ENCODE peak calls at places on chromosomes 2 and 18, in five cellular contexts. One of them, this sample, is unnamed.

GRCh38 chr2:84908948-84909713 is 3.7 kb downstream of the TMSB10 start:
- DNase-seq in HFFc6: no peak
- DNase-seq in tibial artery: no peak
- DNase-seq in cardiac fibroblast: no peak
- DNase-seq in NCI-H1105: no peak
- DNase-seq in this sample: no peak

GRCh38 chr2:96111257-96111640 is 5.1 kb downstream of the ADRA2B start:
- DNase-seq in tibial artery: peak
- DNase-seq in NCI-H1105: no peak
- DNase-seq in cardiac fibroblast: no peak
- DNase-seq in HFFc6: no peak
- DNase-seq in this sample: no peak

GRCh38 chr2:85537600-85538506 is 1.1 kb upstream of the MAT2A start:
- DNase-seq in tibial artery: peak
- DNase-seq in cardiac fibroblast: peak
- DNase-seq in HFFc6: no peak
- DNase-seq in NCI-H1105: peak
- DNase-seq in this sample: peak

GRCh38 chr18:46378864-46379207 is 274.7 kb downstream of the HAUS1 start:
- DNase-seq in tibial artery: no peak
- DNase-seq in cardiac fibroblast: no peak
- DNase-seq in HFFc6: no peak
- DNase-seq in NCI-H1105: no peak
- DNase-seq in this sample: no peak

GRCh38 chr2:29010946-29011649 is 30.0 kb downstream of the TOGARAM2 start:
- DNase-seq in HFFc6: no peak
- DNase-seq in tibial artery: no peak
- DNase-seq in NCI-H1105: no peak
- DNase-seq in cardiac fibroblast: peak
- DNase-seq in this sample: no peak

GRCh38 chr2:112161431-112162145 is 23.4 kb downstream of the FBLN7 start:
- DNase-seq in cardiac fibroblast: no peak
- DNase-seq in HFFc6: no peak
- DNase-seq in tibial artery: peak
- DNase-seq in NCI-H1105: peak
- DNase-seq in this sample: no peak

GRCh38 chr2:174335605-174336402 is 1.1 kb downstream of the SP9 start:
- DNase-seq in cardiac fibroblast: no peak
- DNase-seq in tibial artery: no peak
- DNase-seq in HFFc6: no peak
- DNase-seq in NCI-H1105: peak
- DNase-seq in this sample: no peak

GRCh38 chr2:163574309-163574708 is 161.5 kb downstream of the FIGN start:
- DNase-seq in tibial artery: no peak
- DNase-seq in cardiac fibroblast: no peak
- DNase-seq in HFFc6: no peak
- DNase-seq in NCI-H1105: no peak
- DNase-seq in this sample: no peak

GRCh38 chr2:233242231-233242917 is 9.1 kb upstream of the ATG16L1 start:
- DNase-seq in HFFc6: no peak
- DNase-seq in NCI-H1105: no peak
- DNase-seq in cardiac fibroblast: peak
- DNase-seq in tibial artery: no peak
- DNase-seq in this sample: no peak

GRCh38 chr2:30222636-30223360 is 8.5 kb upstream of the LBH start:
- DNase-seq in NCI-H1105: no peak
- DNase-seq in cardiac fibroblast: no peak
- DNase-seq in HFFc6: no peak
- DNase-seq in tibial artery: no peak
- DNase-seq in this sample: no peak

GRCh38 chr2:20625920-20626697 is 24.8 kb downstream of the HS1BP3 start:
- DNase-seq in NCI-H1105: no peak
- DNase-seq in HFFc6: no peak
- DNase-seq in tibial artery: peak
- DNase-seq in cardiac fibroblast: peak
- DNase-seq in this sample: no peak

GRCh38 chr18:7567487-7568425 is 640 bp downstream of the PTPRM start:
- DNase-seq in cardiac fibroblast: peak
- DNase-seq in tibial artery: peak
- DNase-seq in NCI-H1105: no peak
- DNase-seq in HFFc6: peak
- DNase-seq in this sample: peak

GRCh38 chr18:55096261-55097026 is 137.2 kb upstream of the CCDC68 start:
- DNase-seq in HFFc6: peak
- DNase-seq in NCI-H1105: no peak
- DNase-seq in tibial artery: no peak
- DNase-seq in cardiac fibroblast: peak
- DNase-seq in this sample: peak

GRCh38 chr2:163690896-163691295 is 44.9 kb downstream of the FIGN start:
- DNase-seq in tibial artery: no peak
- DNase-seq in HFFc6: no peak
- DNase-seq in NCI-H1105: no peak
- DNase-seq in cardiac fibroblast: no peak
- DNase-seq in this sample: no peak

This sample was measured in HCEC 1CT.